ENCODE peak calls at places on chromosomes 3 and 15, in six cellular contexts. H is adrenal gland, R is SK-N-SH, A is testis, P is cardiac muscle cell, Z is ovary. U is an unnamed sample. For H3K36me3 and H3K4me1, the result is how much of the 10 kb centered on the place peaks cover.

GRCh38 chr15:60928987-60929386 is 300.1 kb downstream of the RORA start:
- DNase-seq in H (no peak), R (no peak), A (no peak), P (no peak), Z (no peak), U (no peak)

GRCh38 chr15:43281926-43282602 is 15.3 kb upstream of the TGM5 start:
- DNase-seq in H (no peak), R (no peak), A (no peak), P (no peak), Z (no peak), U (no peak)

GRCh38 chr3:42314411-42314810 is 48.4 kb upstream of the CCK start:
- DNase-seq in H (no peak), R (no peak), A (no peak), P (no peak), Z (no peak), U (no peak)

GRCh38 chr3:18489939-18490338 is 64.8 kb upstream of the SATB1 start:
- DNase-seq in H (no peak), R (no peak), A (no peak), P (no peak), Z (no peak), U (no peak)

GRCh38 chr3:72131899-72132298 is 347.0 kb upstream of the PROK2 start:
- DNase-seq in H (no peak), R (no peak), A (no peak), P (no peak), Z (no peak), U (no peak)

GRCh38 chr15:52103217-52104207 is 9.1 kb downstream of the BCL2L10 start:
- DNase-seq in H (peak), R (no peak), A (peak), P (no peak), Z (peak), U (peak)

GRCh38 chr15:66899555-66900350 is 165.6 kb upstream of the SMAD3 start:
- DNase-seq in H (no peak), R (no peak), A (no peak), P (no peak), Z (no peak), U (no peak)

GRCh38 chr3:116863842-116864626 is 154.5 kb downstream of the TUSC7 start:
- DNase-seq in H (peak), R (peak), A (peak), P (peak), Z (no peak), U (no peak)

GRCh38 chr3:111143-112069 is 85.2 kb upstream of the CHL1 start:
- DNase-seq in H (no peak), R (no peak), A (no peak), P (no peak), Z (no peak), U (no peak)

GRCh38 chr3:87196879-87197278 is 30.2 kb upstream of the CHMP2B start:
- DNase-seq in H (no peak), R (no peak), A (no peak), P (no peak), Z (no peak), U (no peak)

GRCh38 chr3:17969985-17970568 is 227.6 kb upstream of the TBC1D5 start:
- DNase-seq in H (no peak), R (no peak), A (no peak), P (no peak), Z (no peak), U (no peak)

GRCh38 chr3:128436214-128436613 is 30.5 kb downstream of the DNAJB8 start:
- DNase-seq in H (no peak), R (no peak), A (no peak), P (no peak), Z (no peak), U (no peak)

GRCh38 chr3:122960652-122961051 is 66.9 kb downstream of the SEMA5B start:
- DNase-seq in H (no peak), R (no peak), A (no peak), P (no peak), Z (no peak), U (no peak)

GRCh38 chr3:8741581-8742355 is 8.2 kb downstream of the CAV3 start:
- DNase-seq in H (peak), R (peak), A (peak), P (peak), Z (peak), U (no peak)

GRCh38 chr3:130644600-130645232 is 101.9 kb downstream of the PIK3R4 start:
- DNase-seq in H (no peak), R (no peak), A (no peak), P (no peak), Z (no peak), U (no peak)

GRCh38 chr3:14322667-14323295 is 79.6 kb upstream of the SLC6A6 start:
- DNase-seq in H (peak), R (no peak), A (no peak), P (no peak), Z (peak), U (no peak)

GRCh38 chr15:29914441-29915053 is 92.3 kb upstream of the TJP1 start:
- DNase-seq in H (no peak), R (no peak), A (no peak), P (no peak), Z (no peak), U (no peak)

GRCh38 chr3:192957441-192957951 is 39.8 kb upstream of the MB21D2 start:
- DNase-seq in H (peak), R (no peak), A (no peak), P (no peak), Z (no peak), U (peak)

GRCh38 chr3:2770451-2770850 is 339.7 kb downstream of the IL5RA start:
- DNase-seq in H (no peak), R (no peak), A (no peak), P (peak), Z (no peak), U (no peak)

GRCh38 chr3:42205800-42206514 is 60.0 kb downstream of the CCK start:
- DNase-seq in H (no peak), R (no peak), A (no peak), P (no peak), Z (no peak), U (no peak)

GRCh38 chr15:26974120-26974780 is 3.3 kb downstream of the GABRG3 start:
- DNase-seq in H (no peak), R (peak), A (no peak), P (peak), Z (no peak), U (no peak)

GRCh38 chr3:52195823-52196331 is 2.1 kb upstream of the ALAS1 start:
- DNase-seq in H (peak), R (no peak), A (no peak), P (no peak), Z (no peak), U (peak)

GRCh38 chr15:43070249-43070648 is 35.6 kb downstream of the UBR1 start:
- DNase-seq in H (no peak), R (no peak), A (no peak), P (no peak), Z (no peak), U (no peak)

GRCh38 chr3:115598216-115598615 is 25.1 kb upstream of the GAP43 start:
- DNase-seq in H (no peak), R (no peak), A (no peak), P (no peak), Z (no peak), U (no peak)

GRCh38 chr15:68492855-68493254 is 60.9 kb upstream of the ITGA11 start:
- DNase-seq in H (no peak), R (no peak), A (no peak), P (peak), Z (peak), U (no peak)

GRCh38 chr3:176696816-176697215 is 500.5 kb downstream of the TBL1XR1 start:
- DNase-seq in H (no peak), R (no peak), A (no peak), P (no peak), Z (no peak), U (no peak)

GRCh38 chr3:29283297-29283681 is 2.4 kb downstream of the RBMS3 start:
- DNase-seq in H (no peak), R (no peak), A (no peak), P (peak), Z (no peak), U (no peak)

GRCh38 chr3:140573011-140573410 is 104.9 kb upstream of the TRIM42 start:
- DNase-seq in H (no peak), R (no peak), A (no peak), P (no peak), Z (no peak), U (no peak)

GRCh38 chr3:142963266-142964149 is at the start of gene PAQR9:
- DNase-seq in H (no peak), R (peak), A (no peak), P (peak), Z (no peak), U (no peak)

GRCh38 chr3:113018461-113019181 is 27.8 kb downstream of the GTPBP8 start:
- DNase-seq in H (no peak), R (peak), A (peak), P (no peak), Z (no peak), U (no peak)

GRCh38 chr3:44355634-44356033 is 17.1 kb downstream of the TCAIM start:
- DNase-seq in H (peak), R (no peak), A (no peak), P (peak), Z (no peak), U (no peak)

GRCh38 chr3:131007782-131008181 is 18.8 kb downstream of the ASTE1 start:
- DNase-seq in H (no peak), R (no peak), A (no peak), P (no peak), Z (no peak), U (no peak)

GRCh38 chr3:167568634-167569033 is 85.1 kb downstream of the WDR49 start:
- DNase-seq in H (no peak), R (no peak), A (no peak), P (no peak), Z (no peak), U (no peak)

GRCh38 chr3:106299300-106300098 is 430.7 kb upstream of the CBLB start:
- DNase-seq in H (no peak), R (no peak), A (no peak), P (no peak), Z (no peak), U (no peak)

GRCh38 chr3:31908391-31909097 is 72.5 kb downstream of the OSBPL10 start:
- DNase-seq in H (no peak), R (no peak), A (no peak), P (no peak), Z (no peak), U (no peak)
- TF ChIP-seq CTCF in H (no peak), R (no peak), A (no peak), P (no peak), Z (no peak), U (no peak)

DNA sequence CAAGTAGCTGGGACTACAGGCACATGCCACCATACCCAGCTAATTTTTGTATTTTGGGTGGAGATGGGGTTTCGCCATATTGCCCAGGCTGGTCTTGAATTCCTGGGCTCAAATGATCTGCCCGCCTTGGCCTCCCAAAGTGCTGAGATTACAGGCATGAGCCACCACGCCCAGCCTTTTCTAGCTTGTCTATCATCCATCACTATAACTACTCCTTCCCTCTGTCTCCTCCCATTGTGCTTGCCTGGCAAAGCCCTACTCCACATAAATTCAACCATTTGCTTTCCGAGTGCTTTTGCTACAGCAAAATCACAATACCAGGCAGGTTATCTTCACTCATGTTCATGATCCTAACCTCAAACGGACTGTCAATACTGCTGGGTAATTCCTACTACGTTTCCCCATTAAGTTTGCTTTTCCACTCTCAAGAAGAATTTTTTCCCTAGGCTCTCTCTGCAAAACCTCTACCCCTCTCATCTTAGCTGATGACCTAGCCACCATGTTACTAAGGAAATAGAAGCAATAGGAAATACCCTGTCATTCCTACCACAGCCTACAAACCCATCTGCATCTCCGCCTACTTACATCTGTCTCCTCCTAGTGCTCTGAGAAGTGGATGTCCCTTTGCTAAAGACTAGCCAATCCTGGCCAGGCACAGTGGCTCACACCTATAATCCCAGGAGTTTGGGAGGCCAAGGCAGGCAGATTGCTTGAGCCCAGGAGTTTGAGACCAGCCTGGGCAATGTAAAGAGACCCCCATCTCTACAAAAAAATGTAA is 64.5 kb downstream of the RBPMS2 start:
- DNase-seq in H (no peak), R (no peak), A (no peak), P (no peak), Z (no peak), U (no peak)
- H3K36me3 ChIP-seq in H (under half), R (under half), A (under half), P (under half), Z (under half), U (under half)

DNA sequence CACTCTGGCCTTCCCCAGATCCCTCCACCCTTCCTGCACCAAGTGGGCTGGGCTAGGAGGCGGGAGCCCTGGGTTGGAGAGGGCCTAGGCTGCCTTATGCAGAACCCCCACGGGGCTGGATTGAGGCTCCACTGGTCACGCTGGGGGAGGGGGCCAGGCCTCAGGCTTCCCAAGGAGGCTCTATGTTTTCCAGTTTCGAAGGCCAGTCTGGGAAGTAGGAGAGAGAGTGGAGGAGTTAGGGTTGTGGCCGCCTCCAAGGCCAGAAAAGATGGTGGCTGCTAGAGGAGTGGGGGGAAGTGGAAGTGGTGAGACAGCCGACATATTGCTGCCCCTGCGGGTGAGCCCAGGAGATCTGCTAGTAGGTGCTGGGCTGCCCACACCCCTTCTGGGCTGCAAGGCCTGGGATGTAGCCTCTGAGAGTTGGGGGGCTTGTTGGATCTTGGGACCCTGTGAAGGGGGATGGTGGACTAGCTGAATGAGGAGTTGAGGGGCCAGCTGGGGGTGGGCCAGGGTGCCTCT is 1.2 kb downstream of the GNAI2 start:
- DNase-seq in H (peak), R (peak), A (no peak), P (peak), Z (no peak), U (peak)
- H3K4me1 ChIP-seq in H (under half), R (under half), A (under half), P (under half), Z (under half), U (under half)

GRCh38 chr3:152508705-152509104 is 240.0 kb downstream of the MBNL1 start:
- DNase-seq in H (no peak), R (no peak), A (no peak), P (peak), Z (no peak), U (no peak)
- TF ChIP-seq CTCF in H (peak), R (no peak), A (peak), P (no peak), Z (peak), U (no peak)

GRCh38 chr3:47440131-47440530 is 35.6 kb downstream of the SCAP start:
- DNase-seq in H (no peak), R (no peak), A (no peak), P (peak), Z (no peak), U (no peak)
- H3K36me3 ChIP-seq in H (under half), R (under half), A (under half), P (under half), Z (under half), U (under half)

GRCh38 chr15:88604972-88605506 is 16.1 kb upstream of the AEN start:
- DNase-seq in H (no peak), R (peak), A (no peak), P (peak), Z (no peak), U (no peak)

GRCh38 chr15:88608607-88609181 is 12.4 kb upstream of the AEN start:
- DNase-seq in H (no peak), R (no peak), A (no peak), P (no peak), Z (no peak), U (no peak)

GRCh38 chr15:88605507-88606436 is 15.4 kb upstream of the AEN start:
- DNase-seq in H (peak), R (peak), A (peak), P (peak), Z (peak), U (no peak)

GRCh38 chr15:88604381-88604951 is 16.7 kb upstream of the AEN start:
- DNase-seq in H (peak), R (peak), A (no peak), P (peak), Z (no peak), U (no peak)

GRCh38 chr15:88606437-88606794 is 14.7 kb upstream of the AEN start:
- DNase-seq in H (no peak), R (no peak), A (no peak), P (no peak), Z (no peak), U (no peak)
- H3K4me1 ChIP-seq in H (under half), R (under half), A (under half), P (under half), Z (under half), U (under half)

GRCh38 chr3:124351430-124352142 is 359.7 kb upstream of the ROPN1 start:
- DNase-seq in H (peak), R (peak), A (peak), P (peak), Z (no peak), U (peak)

GRCh38 chr3:124352143-124352528 is 360.2 kb upstream of the ROPN1 start:
- DNase-seq in H (no peak), R (no peak), A (no peak), P (no peak), Z (no peak), U (no peak)

GRCh38 chr3:124346487-124346886 is 354.6 kb upstream of the ROPN1 start:
- DNase-seq in H (no peak), R (no peak), A (no peak), P (no peak), Z (no peak), U (no peak)

GRCh38 chr3:124345845-124346244 is 353.9 kb upstream of the ROPN1 start:
- DNase-seq in H (no peak), R (no peak), A (no peak), P (no peak), Z (no peak), U (no peak)

GRCh38 chr3:124347418-124347817 is 355.5 kb upstream of the ROPN1 start:
- DNase-seq in H (no peak), R (peak), A (no peak), P (no peak), Z (no peak), U (no peak)
- TF ChIP-seq CTCF in H (no peak), R (no peak), A (no peak), P (no peak), Z (no peak), U (no peak)

DNA sequence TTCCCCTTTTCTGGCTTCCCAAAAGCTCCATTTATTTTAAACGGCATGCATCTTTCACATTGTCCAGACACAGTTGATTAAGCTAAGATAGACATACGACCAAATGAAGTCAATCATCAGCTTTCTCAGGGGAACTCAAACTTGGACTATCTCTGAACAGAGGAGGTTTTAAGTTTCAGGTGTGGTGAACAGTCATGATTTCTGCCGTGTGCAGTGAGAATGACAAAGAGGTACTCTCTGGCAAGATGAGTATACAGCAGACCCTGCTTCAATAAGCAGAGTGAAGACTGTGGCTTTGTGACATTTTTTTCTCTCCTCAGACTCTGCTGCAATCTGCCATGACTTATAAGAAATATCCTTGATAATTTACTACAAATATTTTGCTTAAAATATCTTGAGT is 307.7 kb downstream of the CNTN6 start:
- DNase-seq in H (no peak), R (no peak), A (no peak), P (no peak), Z (no peak), U (no peak)
- H3K36me3 ChIP-seq in H (under half), R (under half), A (under half), P (under half), Z (under half), U (under half)

DNA sequence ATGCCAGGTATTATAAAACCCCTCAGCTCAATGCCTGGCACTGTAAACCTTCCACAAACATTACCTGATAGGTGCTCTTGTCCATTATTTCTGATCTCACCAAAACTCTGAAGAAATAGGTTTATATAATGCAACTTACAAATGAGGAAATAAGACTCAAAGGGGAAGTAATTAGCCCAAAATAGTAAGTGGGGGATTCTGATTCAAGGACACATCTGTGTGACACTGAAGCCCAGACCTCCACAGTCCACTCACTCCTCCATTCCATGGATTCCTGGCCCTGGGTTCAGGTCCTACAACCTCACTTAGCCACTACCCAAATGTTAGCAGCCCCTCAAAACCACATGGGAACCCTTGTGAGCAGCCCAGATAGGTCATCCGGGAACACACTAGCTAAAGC is 49.9 kb downstream of the TRANK1 start:
- DNase-seq in H (no peak), R (no peak), A (no peak), P (no peak), Z (no peak), U (no peak)
- H3K4me1 ChIP-seq in H (under half), R (under half), A (under half), P (under half), Z (under half), U (under half)

GRCh38 chr15:33226559-33227181 is 32.2 kb upstream of the FMN1 start:
- DNase-seq in H (peak), R (peak), A (peak), P (peak), Z (no peak), U (peak)
- TF ChIP-seq CTCF in H (peak), R (peak), A (peak), P (no peak), Z (no peak), U (no peak)

U was measured in lung.